ENCODE peak calls at places on chromosomes 12 and 14, in five cellular contexts. O is OCI-LY7, W is fibroblast of pulmonary artery, V is body of pancreas, M is breast epithelium. C is an unnamed sample.

GRCh38 chr12:6341439-6342139 is at the start of gene TNFRSF1A:
- DNase-seq in V (peak), O (peak), M (no peak), W (peak), C (peak)

GRCh38 chr14:30559638-30560071 is 697 bp downstream of the G2E3 start:
- DNase-seq in V (no peak), M (no peak), O (peak), W (peak), C (peak)

GRCh38 chr14:86799244-86799647 is 1193.7 kb downstream of the GALC start:
- DNase-seq in V (peak), W (peak), M (no peak), O (no peak), C (peak)

GRCh38 chr12:39332661-39333175 is 110.2 kb downstream of the KIF21A start:
- DNase-seq in M (no peak), W (no peak), O (no peak), V (no peak), C (no peak)

GRCh38 chr12:27821259-27821973 is 41.4 kb upstream of the MANSC4 start:
- DNase-seq in O (peak), M (no peak), W (peak), V (peak), C (peak)

GRCh38 chr12:46266869-46267617 is 1.8 kb downstream of the SLC38A1 start:
- DNase-seq in O (peak), M (peak), W (peak), V (peak), C (peak)

GRCh38 chr14:105187935-105188524 is 6.9 kb upstream of the NUDT14 start:
- DNase-seq in M (no peak), W (no peak), V (peak), O (no peak), C (no peak)

GRCh38 chr14:97827746-97828145 is 1030.6 kb downstream of the VRK1 start:
- DNase-seq in W (no peak), M (no peak), O (no peak), V (no peak), C (peak)

GRCh38 chr12:57450057-57450456 is 5.0 kb upstream of the INHBE start:
- DNase-seq in V (no peak), M (no peak), W (no peak), O (no peak), C (no peak)

GRCh38 chr12:109201496-109201885 is 85.1 kb downstream of the ACACB start:
- DNase-seq in W (no peak), V (no peak), O (no peak), M (no peak), C (no peak)

GRCh38 chr12:121796855-121797751 is 3.6 kb upstream of the RHOF start:
- DNase-seq in W (peak), O (no peak), M (peak), V (peak), C (peak)

GRCh38 chr12:113006641-113007040 is 28.3 kb downstream of the OAS2 start:
- DNase-seq in W (no peak), M (no peak), V (no peak), O (no peak), C (no peak)

GRCh38 chr12:114789821-114790220 is 105.8 kb upstream of the TBX3 start:
- DNase-seq in W (no peak), V (no peak), O (no peak), M (no peak), C (no peak)

GRCh38 chr12:13404631-13405473 is 208.3 kb downstream of the EMP1 start:
- DNase-seq in V (no peak), W (no peak), M (no peak), O (no peak), C (no peak)

GRCh38 chr12:117333331-117334000 is 28.0 kb downstream of the NOS1 start:
- DNase-seq in M (no peak), O (no peak), W (no peak), V (peak), C (no peak)

GRCh38 chr14:24839617-24840203 is 205.7 kb upstream of the GZMB start:
- DNase-seq in M (no peak), W (no peak), V (peak), O (no peak), C (no peak)

GRCh38 chr12:65121049-65121955 is at the start of gene WIF1:
- DNase-seq in O (no peak), V (peak), W (peak), M (no peak), C (peak)

GRCh38 chr12:26787125-26787495 is 45.9 kb downstream of the ITPR2 start:
- DNase-seq in M (no peak), O (no peak), V (no peak), W (peak), C (peak)

GRCh38 chr12:130977046-130977758 is 23.5 kb downstream of the ADGRD1 start:
- DNase-seq in M (no peak), W (no peak), O (no peak), V (no peak), C (no peak)

DNA sequence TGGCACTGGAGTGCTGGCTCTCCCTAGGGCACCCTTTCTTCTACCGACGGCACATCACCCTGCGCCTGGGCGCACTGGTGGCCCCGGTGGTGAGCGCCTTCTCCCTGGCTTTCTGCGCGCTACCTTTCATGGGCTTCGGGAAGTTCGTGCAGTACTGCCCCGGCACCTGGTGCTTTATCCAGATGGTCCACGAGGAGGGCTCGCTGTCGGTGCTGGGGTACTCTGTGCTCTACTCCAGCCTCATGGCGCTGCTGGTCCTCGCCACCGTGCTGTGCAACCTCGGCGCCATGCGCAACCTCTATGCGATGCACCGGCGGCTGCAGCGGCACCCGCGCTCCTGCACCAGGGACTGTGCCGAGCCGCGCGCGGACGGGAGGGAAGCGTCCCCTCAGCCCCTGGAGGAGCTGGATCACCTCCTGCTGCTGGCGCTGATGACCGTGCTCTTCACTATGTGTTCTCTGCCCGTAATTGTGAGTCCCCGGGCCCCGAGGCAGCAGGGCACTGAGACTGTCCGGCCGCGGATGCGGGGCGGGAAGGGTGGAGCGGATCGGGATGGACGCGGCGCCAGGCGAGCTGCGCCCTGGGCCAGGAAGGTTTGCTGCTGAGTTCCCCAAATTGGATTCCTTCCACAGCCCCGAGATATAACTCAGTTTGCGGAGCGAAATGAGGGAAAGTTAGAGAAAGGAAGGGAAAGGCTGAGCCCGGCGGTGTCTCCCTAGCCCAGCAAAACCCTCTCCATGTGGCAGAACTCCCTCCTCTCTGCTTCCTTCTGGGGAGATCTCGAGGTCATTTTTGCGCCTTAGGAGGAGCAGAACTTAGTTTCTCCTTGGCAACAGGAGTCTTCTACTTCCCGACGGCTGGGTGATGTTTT is 928 bp downstream of the PTGDR start:
- DNase-seq in M (no peak), V (no peak), W (peak), O (no peak), C (peak)
- H3K4me3 ChIP-seq in M (peak), V (no peak), W (peak), O (no peak), C (no peak)

GRCh38 chr14:98889107-98889835 is 382.7 kb downstream of the BCL11B start:
- DNase-seq in W (no peak), O (no peak), V (no peak), M (no peak), C (no peak)
- TF ChIP-seq CTCF in W (no peak), O (no peak), V (no peak), M (no peak), C (no peak)

DNA sequence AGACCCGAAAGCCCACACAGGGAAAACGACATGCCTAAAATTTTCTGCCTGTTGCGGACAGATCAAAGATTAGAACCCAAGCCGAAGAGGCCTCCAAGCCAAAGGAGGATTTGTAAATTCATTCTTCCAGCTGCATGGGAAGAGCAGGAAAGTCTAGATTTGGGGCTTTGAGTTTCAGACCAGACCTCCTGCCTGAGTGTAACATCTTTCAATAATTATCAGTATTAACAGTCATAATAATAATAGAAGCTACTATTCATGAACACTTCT is 1.7 kb upstream of the HSPB8 start:
- DNase-seq in V (no peak), W (no peak), O (no peak), M (no peak), C (no peak)
- H3K4me3 ChIP-seq in V (no peak), W (no peak), O (no peak), M (no peak), C (no peak)

DNA sequence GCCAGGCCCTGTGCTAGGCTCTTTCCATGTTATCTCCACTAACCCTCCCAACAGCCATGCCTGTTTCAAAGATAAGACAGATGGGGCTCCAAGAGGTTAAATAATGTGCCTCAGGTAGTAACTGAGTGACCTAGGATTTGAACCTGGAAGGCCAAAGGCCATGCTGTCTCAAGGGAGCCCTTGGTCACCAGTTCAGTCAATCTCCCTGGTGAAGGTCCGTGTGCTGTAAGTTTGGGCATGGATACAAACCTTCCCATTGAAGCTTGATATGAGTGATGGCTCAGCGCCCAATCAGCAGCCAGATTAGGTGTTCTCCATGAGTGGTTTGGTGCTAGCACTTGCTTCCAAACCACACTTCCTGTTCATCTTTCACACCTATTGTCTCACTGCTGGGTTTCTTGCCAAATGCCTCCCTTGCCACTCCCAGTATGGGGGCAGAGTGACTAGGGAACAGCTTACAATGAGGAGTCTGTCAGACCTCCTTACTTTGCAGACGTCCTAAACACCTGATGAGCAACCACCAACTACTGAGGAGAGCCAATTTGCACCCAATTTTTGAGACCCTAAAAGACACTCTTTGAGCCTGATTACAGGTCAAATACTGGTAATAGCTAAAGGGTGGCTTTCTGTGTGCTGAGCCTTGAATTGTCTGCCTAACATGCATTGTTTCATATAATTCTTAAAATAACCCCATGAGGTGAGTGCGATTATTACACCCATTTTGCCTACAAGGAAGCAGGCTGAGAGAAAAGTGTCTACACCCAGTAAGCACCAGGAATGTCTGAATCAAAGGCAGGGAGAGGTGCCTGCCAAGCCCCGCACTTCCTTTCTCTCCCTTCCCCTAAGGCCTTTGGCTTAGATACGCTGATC is 48.5 kb upstream of the FOS start:
- DNase-seq in M (peak), O (peak), W (peak), V (peak), C (peak)
- TF ChIP-seq CTCF in M (peak), O (peak), W (peak), V (peak), C (peak)

GRCh38 chr14:103713304-103714062 is 1.8 kb downstream of the XRCC3 start:
- DNase-seq in M (no peak), V (no peak), W (no peak), O (peak), C (peak)
- H3K4me3 ChIP-seq in M (no peak), V (no peak), W (no peak), O (peak), C (no peak)

C was measured in epithelial cell of esophagus.